ENCODE peak calls at places on chromosome 18, in eight cellular contexts. Q is IMR-90, P is esophagus muscularis mucosa, K is H9, H is stomach, M is heart right ventricle, O is HL-60, A is HCT116. Z is an unnamed sample. For H3K27me3, the result is how much of the 10 kb centered on the place peaks cover.

GRCh38 chr18:8607776-8608682 is 1.2 kb upstream of the RAB12 start:
- DNase-seq in H (no peak), A (no peak), P (no peak), O (no peak), Q (peak), M (no peak), K (no peak), Z (no peak)

GRCh38 chr18:76495435-76496199 is 575 bp upstream of the ZNF516 start:
- DNase-seq in M (peak), A (no peak), H (no peak), P (no peak), K (peak), Q (peak), O (peak), Z (peak)

GRCh38 chr18:56973487-56973886 is 173.4 kb upstream of the BOD1L2 start:
- DNase-seq in A (no peak), Q (peak), H (no peak), K (no peak), O (no peak), P (no peak), M (no peak), Z (no peak)

GRCh38 chr18:22563098-22563707 is 145.5 kb upstream of the CTAGE1 start:
- DNase-seq in A (peak), P (no peak), H (peak), O (peak), K (no peak), M (no peak), Q (peak), Z (peak)

GRCh38 chr18:48751727-48752468 is 198.9 kb downstream of the SMAD7 start:
- DNase-seq in P (no peak), Q (no peak), A (no peak), H (no peak), O (no peak), K (no peak), M (no peak), Z (no peak)

GRCh38 chr18:55509631-55510372 is 78.2 kb downstream of the TCF4 start:
- DNase-seq in P (no peak), A (no peak), K (no peak), Q (peak), H (no peak), M (no peak), O (no peak), Z (no peak)

GRCh38 chr18:48529796-48530195 is 9.0 kb upstream of the CTIF start:
- DNase-seq in A (no peak), K (peak), M (no peak), O (no peak), H (no peak), Q (peak), P (no peak), Z (peak)

GRCh38 chr18:57581301-57581934 is 5.1 kb downstream of the FECH start:
- DNase-seq in P (no peak), Q (no peak), K (no peak), O (peak), A (no peak), M (no peak), H (no peak), Z (no peak)

GRCh38 chr18:58668211-58668610 is 3.1 kb upstream of the MALT1 start:
- DNase-seq in K (no peak), A (peak), H (no peak), O (no peak), P (no peak), M (no peak), Q (no peak), Z (no peak)

GRCh38 chr18:38313851-38314250 is 748.3 kb upstream of the CELF4 start:
- DNase-seq in H (no peak), A (no peak), M (no peak), K (no peak), Q (no peak), O (no peak), P (no peak), Z (no peak)

GRCh38 chr18:49666045-49666444 is 104.2 kb downstream of the LIPG start:
- DNase-seq in H (no peak), A (no peak), Q (peak), K (no peak), M (no peak), O (no peak), P (no peak), Z (no peak)

GRCh38 chr18:29181151-29181901 is 1004.4 kb upstream of the CDH2 start:
- DNase-seq in O (no peak), Q (peak), H (no peak), K (no peak), P (no peak), A (no peak), M (no peak), Z (peak)

GRCh38 chr18:60020107-60020925 is 120.5 kb downstream of the PMAIP1 start:
- DNase-seq in Q (peak), O (no peak), A (no peak), H (no peak), P (no peak), M (no peak), K (no peak), Z (no peak)

GRCh38 chr18:42931501-42931900 is 184.0 kb downstream of the RIT2 start:
- DNase-seq in P (no peak), O (no peak), K (no peak), A (no peak), M (no peak), Q (peak), H (no peak), Z (no peak)

GRCh38 chr18:31648966-31649429 is 35.4 kb downstream of the B4GALT6 start:
- DNase-seq in Q (peak), M (no peak), A (peak), O (no peak), P (no peak), K (no peak), H (no peak), Z (no peak)

GRCh38 chr18:37176307-37176934 is 347.5 kb downstream of the KIAA1328 start:
- DNase-seq in A (no peak), M (no peak), H (no peak), Q (no peak), K (no peak), O (no peak), P (no peak), Z (no peak)

GRCh38 chr18:54777118-54777791 is 51.0 kb upstream of the RAB27B start:
- DNase-seq in Q (no peak), H (no peak), K (no peak), O (no peak), M (no peak), A (no peak), P (no peak), Z (peak)

GRCh38 chr18:26804474-26804873 is 61.0 kb downstream of the AQP4 start:
- DNase-seq in O (no peak), P (no peak), M (no peak), H (peak), A (no peak), Q (no peak), K (no peak), Z (no peak)

GRCh38 chr18:43882358-43882757 is 605.1 kb upstream of the SYT4 start:
- DNase-seq in H (no peak), Q (no peak), O (no peak), A (no peak), K (no peak), P (no peak), M (peak), Z (no peak)

GRCh38 chr18:78972385-78972918 is 7.2 kb upstream of the SALL3 start:
- DNase-seq in K (peak), A (no peak), O (no peak), M (no peak), Q (no peak), P (no peak), H (no peak), Z (no peak)
- H3K27me3 ChIP-seq in K (half or more), A (under half), O (half or more), M (half or more), Q (under half), P (under half), H (under half), Z (under half)

DNA sequence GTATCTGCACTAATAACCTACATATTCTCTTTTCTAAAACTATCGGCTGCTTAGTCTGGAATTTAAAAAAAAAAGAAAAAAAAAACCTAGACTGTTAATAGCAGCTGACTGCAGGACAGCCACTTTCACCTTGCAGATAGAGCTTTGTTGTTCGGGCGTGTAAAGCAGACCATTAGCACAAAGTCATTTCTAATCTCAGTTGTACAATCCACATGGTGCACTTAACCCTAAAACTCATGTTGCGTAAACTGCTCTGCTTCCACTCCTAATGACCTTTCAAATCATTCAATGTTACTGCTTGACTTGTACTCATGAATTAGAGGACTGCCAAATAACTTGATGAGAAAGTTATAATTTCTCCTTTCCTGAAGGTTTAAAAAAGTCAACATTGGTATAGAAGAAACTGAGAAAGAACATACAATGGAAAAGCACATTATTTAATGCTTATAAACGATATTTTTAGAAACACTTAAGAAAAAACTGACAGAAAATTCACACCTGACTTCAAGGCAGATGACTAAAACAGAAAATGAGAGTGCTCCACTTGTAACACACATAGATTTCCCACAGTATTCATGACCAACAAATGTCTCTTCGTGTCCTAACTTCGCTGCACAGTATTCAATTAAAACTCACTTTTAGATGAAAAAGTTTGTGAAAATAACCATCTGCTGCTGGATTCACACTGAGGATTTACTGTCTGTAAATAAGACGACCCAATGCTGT is 2.6 kb downstream of the CDH2 start:
- DNase-seq in K (no peak), M (no peak), O (no peak), P (no peak), H (no peak), A (no peak), Q (no peak), Z (no peak)
- H3K27me3 ChIP-seq in K (under half), M (under half), O (under half), P (under half), H (under half), A (under half), Q (under half), Z (under half)

DNA sequence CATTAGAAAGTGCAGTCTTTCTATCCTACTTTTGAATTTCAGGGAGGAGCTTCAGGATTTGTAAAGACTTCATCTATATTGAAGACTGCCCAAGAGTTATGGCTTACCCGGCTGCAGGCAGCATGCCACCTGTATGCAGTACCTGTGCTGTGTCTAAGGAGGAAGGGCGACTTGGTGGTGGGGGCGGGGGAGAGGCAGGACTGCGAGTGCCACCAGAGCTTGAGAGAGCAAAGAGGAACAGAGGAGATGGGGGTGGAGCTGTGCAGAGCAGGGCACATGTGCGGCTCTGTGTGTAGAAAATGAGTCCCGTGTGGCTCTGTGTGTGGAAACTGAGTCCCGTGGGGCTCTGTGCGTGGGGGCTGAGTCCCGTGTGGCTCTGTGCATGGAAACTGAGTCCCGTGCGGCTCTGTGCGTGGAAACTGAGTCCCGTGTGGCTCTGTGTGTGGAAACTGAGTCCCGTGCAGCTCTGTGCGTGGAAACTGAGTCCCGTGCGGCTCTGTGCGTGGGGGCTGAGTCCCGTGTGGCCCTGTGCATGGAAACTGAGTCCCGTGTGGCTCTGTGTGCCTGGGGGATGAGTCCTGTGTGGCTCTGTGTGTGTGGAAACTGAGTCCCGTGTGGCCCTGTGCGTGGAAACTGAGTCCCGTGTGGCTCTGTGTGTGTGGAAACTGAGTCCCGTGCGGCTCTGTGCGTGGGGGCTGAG is 43.2 kb downstream of the LDLRAD4 start:
- DNase-seq in H (no peak), P (no peak), O (no peak), A (no peak), M (no peak), Q (no peak), K (peak), Z (no peak)
- H3K27me3 ChIP-seq in H (under half), P (under half), O (under half), A (under half), M (under half), Q (under half), K (under half), Z (under half)

GRCh38 chr18:10370716-10371115 is 83.7 kb upstream of the APCDD1 start:
- DNase-seq in H (no peak), Q (no peak), K (no peak), P (no peak), O (no peak), A (no peak), M (no peak), Z (no peak)
- H3K27me3 ChIP-seq in H (under half), Q (under half), K (under half), P (under half), O (under half), A (half or more), M (under half), Z (under half)

GRCh38 chr18:74380916-74381315 is 65.3 kb downstream of the C18orf63 start:
- DNase-seq in K (no peak), H (no peak), M (no peak), A (no peak), Q (no peak), O (no peak), P (no peak), Z (peak)
- H3K27me3 ChIP-seq in K (under half), H (under half), M (under half), A (under half), Q (under half), O (under half), P (under half), Z (under half)